ENCODE peak calls at places on chromosome 7, in five cellular contexts. C, L, B, H and V are unnamed samples.

GRCh38 chr7:92945840-92946239 is 109.5 kb upstream of the CDK6 start:
- DNase-seq in C (no peak), L (no peak), B (no peak), H (no peak), V (no peak)

GRCh38 chr7:106618480-106618879 is 42.5 kb downstream of the CCDC71L start:
- DNase-seq in C (peak; percentile 79), L (no peak), B (no peak), H (no peak), V (no peak)

GRCh38 chr7:39749177-39749576 is 125.8 kb downstream of the RALA start:
- DNase-seq in C (peak; percentile 22), L (no peak), B (peak; percentile 76), H (no peak), V (no peak)

GRCh38 chr7:2637505-2638223 is 5.9 kb downstream of the TTYH3 start:
- DNase-seq in C (no peak), L (no peak), B (no peak), H (no peak), V (no peak)

GRCh38 chr7:96178581-96178980 is 143.3 kb downstream of the SLC25A13 start:
- DNase-seq in C (peak; percentile 56), L (no peak), B (no peak), H (no peak), V (no peak)

GRCh38 chr7:42720871-42721835 is 190.7 kb downstream of the C7orf25 start:
- DNase-seq in C (no peak), L (no peak), B (no peak), H (no peak), V (no peak)

GRCh38 chr7:157160433-157160832 is 21.7 kb downstream of the UBE3C start:
- DNase-seq in C (no peak), L (no peak), B (no peak), H (no peak), V (no peak)

GRCh38 chr7:46764100-46764941 is 817.6 kb downstream of the TNS3 start:
- DNase-seq in C (peak; percentile 97), L (no peak), B (peak; percentile 70), H (no peak), V (no peak)

GRCh38 chr7:77383333-77383740 is 32.8 kb downstream of the GSAP start:
- DNase-seq in C (no peak), L (no peak), B (no peak), H (no peak), V (no peak)

GRCh38 chr7:44150466-44150832 is 9.3 kb upstream of the MYL7 start:
- DNase-seq in C (no peak), L (no peak), B (no peak), H (no peak), V (no peak)

GRCh38 chr7:105256621-105257283 is 132.0 kb downstream of the SRPK2 start:
- DNase-seq in C (no peak), L (no peak), B (no peak), H (no peak), V (no peak)

GRCh38 chr7:118202056-118202455 is 18.1 kb downstream of the LSM8 start:
- DNase-seq in C (no peak), L (no peak), B (no peak), H (no peak), V (no peak)

GRCh38 chr7:159034988-159035387 is 109.7 kb downstream of the VIPR2 start:
- DNase-seq in C (no peak), L (no peak), B (no peak), H (no peak), V (no peak)

GRCh38 chr7:854118-854775 is 22.0 kb downstream of the SUN1 start:
- DNase-seq in C (no peak), L (no peak), B (no peak), H (no peak), V (no peak)

GRCh38 chr7:26543345-26543744 is 251.7 kb downstream of the SNX10 start:
- DNase-seq in C (no peak), L (no peak), B (no peak), H (no peak), V (no peak)

GRCh38 chr7:36650766-36651310 is 73.5 kb downstream of the AOAH start:
- DNase-seq in C (no peak), L (no peak), B (no peak), H (no peak), V (no peak)

GRCh38 chr7:21300692-21301091 is 127.2 kb upstream of the SP4 start:
- DNase-seq in C (no peak), L (peak; percentile 1), B (no peak), H (no peak), V (no peak)

GRCh38 chr7:140209866-140210609 is 33.3 kb upstream of the KDM7A start:
- DNase-seq in C (no peak), L (no peak), B (no peak), H (no peak), V (no peak)

GRCh38 chr7:28832669-28833068 is 125.5 kb downstream of the TRIL start:
- DNase-seq in C (no peak), L (no peak), B (no peak), H (no peak), V (no peak)

GRCh38 chr7:151570366-151570915 is 50.7 kb upstream of the RHEB start:
- DNase-seq in C (peak; percentile 37), L (no peak), B (no peak), H (no peak), V (no peak)

GRCh38 chr7:45183711-45184210 is 26.2 kb downstream of the RAMP3 start:
- DNase-seq in C (no peak), L (no peak), B (no peak), H (no peak), V (no peak)

GRCh38 chr7:157360483-157361025 is 23.8 kb downstream of the DNAJB6 start:
- DNase-seq in C (no peak), L (no peak), B (no peak), H (no peak), V (no peak)

GRCh38 chr7:84949501-84949900 is 237.4 kb downstream of the SEMA3D start:
- DNase-seq in C (peak; percentile 63), L (no peak), B (no peak), H (no peak), V (no peak)